ENCODE peak calls at places on chromosomes 4 and X, in seven cellular contexts. A is gastrocnemius medialis, C is NCI-H345, V is cardiac septum, X is anterior cingulate cortex, F is A172, Q is pulmonary artery endothelial cell. W is an unnamed sample.

GRCh38 chrX:136450050-136450830 is 37.5 kb upstream of the BRS3 start:
- DNase-seq in A (no peak), C (no peak), V (no peak), X (no peak), F (no peak), Q (no peak), W (no peak)

GRCh38 chrX:119753001-119753400 is 5.4 kb upstream of the SOWAHD start:
- DNase-seq in A (no peak), C (no peak), V (peak; percentile 41), X (no peak), F (no peak), Q (no peak), W (no peak)

GRCh38 chr4:64713256-64713840 is 304.1 kb upstream of the TECRL start:
- DNase-seq in A (no peak), C (peak; percentile 0), V (no peak), X (no peak), F (peak; percentile 2), Q (no peak), W (no peak)

GRCh38 chr4:84681488-84682274 is 98.8 kb downstream of the CDS1 start:
- DNase-seq in A (no peak), C (no peak), V (no peak), X (peak; percentile 12), F (peak; percentile 84), Q (no peak), W (no peak)

GRCh38 chr4:167176723-167177367 is 57.4 kb downstream of the SPOCK3 start:
- DNase-seq in A (no peak), C (peak; percentile 43), V (no peak), X (no peak), F (no peak), Q (no peak), W (no peak)

GRCh38 chr4:89590102-89590501 is 246.9 kb downstream of the SNCA start:
- DNase-seq in A (no peak), C (no peak), V (no peak), X (no peak), F (no peak), Q (no peak), W (no peak)

GRCh38 chr4:73740353-73740778 is at the start of gene CXCL8:
- DNase-seq in A (peak; percentile 38), C (peak; percentile 70), V (peak; percentile 83), X (no peak), F (peak; percentile 93), Q (peak; percentile 91), W (peak; percentile 78)

GRCh38 chr4:54998991-54999390 is 126.4 kb downstream of the KDR start:
- DNase-seq in A (no peak), C (no peak), V (no peak), X (no peak), F (no peak), Q (no peak), W (no peak)

GRCh38 chr4:122117743-122118142 is 34.4 kb upstream of the BLTP1 start:
- DNase-seq in A (no peak), C (no peak), V (no peak), X (no peak), F (peak; percentile 41), Q (no peak), W (no peak)

GRCh38 chrX:97267376-97267775 is 383.7 kb downstream of the RPA4 start:
- DNase-seq in A (no peak), C (no peak), V (no peak), X (no peak), F (peak; percentile 2), Q (no peak), W (no peak)

GRCh38 chrX:153624196-153625091 is 22.6 kb upstream of the DUSP9 start:
- DNase-seq in A (no peak), C (no peak), V (no peak), X (no peak), F (no peak), Q (no peak), W (peak; percentile 78)

GRCh38 chrX:22057667-22058066 is 25.5 kb downstream of the PHEX start:
- DNase-seq in A (no peak), C (no peak), V (no peak), X (no peak), F (no peak), Q (no peak), W (no peak)